ENCODE peak calls at places on chromosomes 12 and 14, in five cellular contexts. D is pancreas; I is spleen; T is omental fat pad; K is activated CD8-positive, alpha-beta T cell treated with anti-CD3 and anti-CD28 coated beads for 36 hours. G is an unnamed sample.

GRCh38 chr14:79658224-79658623 is 553.1 kb downstream of the DIO2 start:
- DNase-seq in D (no peak), K (no peak), T (no peak), I (no peak), G (no peak)

GRCh38 chr12:39173689-39174088 is 268.3 kb upstream of the CPNE8 start:
- DNase-seq in T (no peak), K (no peak), D (no peak), I (no peak), G (no peak)

GRCh38 chr14:67566908-67567307 is 33.2 kb downstream of the PIGH start:
- DNase-seq in I (peak), D (no peak), T (no peak), K (no peak), G (no peak)

GRCh38 chr14:56782701-56783100 is 27.6 kb downstream of the OTX2 start:
- DNase-seq in D (no peak), K (no peak), I (no peak), T (no peak), G (no peak)

GRCh38 chr12:57216014-57216891 is at the start of gene NXPH4:
- DNase-seq in D (peak), T (no peak), K (peak), I (peak), G (peak)

GRCh38 chr12:49543221-49543913 is 4.5 kb downstream of the KCNH3 start:
- DNase-seq in I (peak), D (no peak), K (no peak), T (no peak), G (no peak)

GRCh38 chr14:51219473-51220448 is 20.3 kb upstream of the TMX1 start:
- DNase-seq in D (no peak), I (no peak), K (peak), T (no peak), G (peak)

GRCh38 chr14:74955229-74955999 is at the start of gene PGF:
- DNase-seq in D (peak), K (peak), T (no peak), I (peak), G (no peak)

GRCh38 chr14:89307409-89307808 is 109.6 kb downstream of the FOXN3 start:
- DNase-seq in D (no peak), T (no peak), K (no peak), I (no peak), G (peak)

GRCh38 chr14:49497725-49498348 is 88.3 kb downstream of the RPS29 start:
- DNase-seq in I (no peak), T (no peak), D (no peak), K (peak), G (peak)

GRCh38 chr12:96120359-96121100 is 73.6 kb upstream of the ELK3 start:
- DNase-seq in T (no peak), K (no peak), I (no peak), D (no peak), G (no peak)

GRCh38 chr12:4908694-4909396 is 860 bp upstream of the KCNA1 start:
- DNase-seq in D (no peak), T (no peak), I (no peak), K (peak), G (no peak)

GRCh38 chr14:43119672-43120071 is 1387.4 kb downstream of the FSCB start:
- DNase-seq in I (no peak), D (no peak), K (no peak), T (no peak), G (no peak)

GRCh38 chr12:6533653-6534157 is 612 bp upstream of the GAPDH start:
- DNase-seq in K (peak), D (peak), I (peak), T (no peak), G (peak)

DNA sequence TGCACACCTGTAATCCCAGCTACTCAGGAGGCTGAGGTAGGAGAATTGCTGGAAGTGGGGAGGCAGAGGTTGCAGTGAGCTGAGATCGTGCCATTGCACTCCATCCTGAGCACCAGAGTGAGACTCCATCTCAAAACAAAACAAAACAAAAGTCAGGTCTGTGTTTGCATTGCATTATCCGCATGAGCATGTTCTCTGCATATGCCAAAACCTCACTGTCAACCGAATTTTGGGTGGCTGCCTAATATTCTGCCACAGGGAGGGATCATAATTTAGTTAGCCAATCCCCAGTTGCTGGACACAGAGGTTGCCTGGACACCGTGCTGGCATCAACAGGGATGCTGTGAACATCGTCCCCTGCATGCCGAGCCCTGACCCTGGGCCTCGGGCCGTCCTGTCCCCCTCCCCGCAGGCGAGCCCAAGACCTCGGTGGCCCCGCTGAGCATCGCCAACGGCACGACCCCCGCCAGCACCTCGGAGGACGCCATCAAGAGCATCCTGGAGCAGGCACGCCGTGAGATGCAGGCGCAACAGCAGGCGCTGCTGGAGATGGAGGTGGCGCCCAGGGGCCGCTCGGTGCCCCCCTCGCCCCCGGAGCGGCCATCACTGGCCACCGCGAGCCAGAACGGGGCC is 49.2 kb downstream of the PHETA1 start:
- DNase-seq in K (no peak), D (no peak), T (no peak), I (no peak), G (no peak)
- TF ChIP-seq CTCF in K (no peak), D (no peak), T (no peak), I (no peak), G (no peak)

DNA sequence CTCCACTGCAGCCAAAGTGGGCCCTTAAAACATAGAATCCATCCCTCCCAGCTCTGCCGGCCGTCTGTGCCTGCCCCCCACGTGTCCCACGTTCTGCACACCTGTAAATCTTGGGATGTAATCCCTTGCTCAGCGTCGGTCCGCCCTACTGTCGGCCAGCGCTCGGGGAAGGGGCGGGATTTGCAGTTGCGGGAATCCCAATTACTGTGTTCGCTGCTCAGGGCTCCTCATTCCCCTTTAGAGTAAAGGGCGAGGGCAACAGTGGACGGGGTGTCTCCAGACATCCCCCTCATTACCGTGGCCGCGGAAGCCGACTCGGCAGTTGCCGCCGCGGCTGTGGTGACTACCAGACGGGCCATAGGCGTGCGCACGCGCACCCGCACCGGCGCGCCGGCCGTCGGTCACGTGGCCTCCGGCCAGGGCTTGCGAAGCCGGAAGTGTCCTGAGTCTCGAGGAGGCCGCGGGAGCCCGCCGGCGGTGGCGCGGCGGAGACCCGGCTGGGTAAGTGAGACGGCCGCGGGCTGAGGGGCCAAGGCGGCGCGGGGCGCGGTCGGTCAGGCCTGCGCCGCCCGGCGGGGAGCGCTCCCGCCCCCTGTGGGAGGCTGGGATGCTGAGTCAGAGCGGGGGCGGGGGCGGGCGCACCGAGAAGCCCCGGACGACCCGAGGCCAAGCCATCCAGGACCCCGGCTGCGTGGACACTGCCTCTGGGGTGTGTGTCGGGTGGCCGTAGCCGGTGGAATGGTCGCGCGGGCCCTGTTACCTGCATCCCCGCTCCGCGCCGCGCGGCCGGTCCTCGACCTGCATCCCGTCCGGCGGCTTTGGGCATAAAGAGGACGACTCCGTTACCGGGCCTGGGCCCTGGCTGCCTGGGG is at the start of gene TBK1:
- DNase-seq in D (peak), I (peak), K (peak), T (peak), G (peak)
- TF ChIP-seq CTCF in D (peak), I (peak), K (no peak), T (no peak), G (no peak)

GRCh38 chr12:120965125-120965524 is 13.2 kb upstream of the HNF1A start:
- DNase-seq in T (no peak), I (no peak), D (no peak), K (no peak), G (no peak)

GRCh38 chr12:120960657-120961056 is 17.7 kb upstream of the HNF1A start:
- DNase-seq in I (no peak), K (peak), D (no peak), T (no peak), G (no peak)

GRCh38 chr12:120961604-120962486 is 16.5 kb upstream of the HNF1A start:
- DNase-seq in T (no peak), K (no peak), I (no peak), D (peak), G (no peak)

GRCh38 chr12:120964298-120964697 is 14.0 kb upstream of the HNF1A start:
- DNase-seq in I (no peak), D (no peak), K (no peak), T (no peak), G (no peak)

DNA sequence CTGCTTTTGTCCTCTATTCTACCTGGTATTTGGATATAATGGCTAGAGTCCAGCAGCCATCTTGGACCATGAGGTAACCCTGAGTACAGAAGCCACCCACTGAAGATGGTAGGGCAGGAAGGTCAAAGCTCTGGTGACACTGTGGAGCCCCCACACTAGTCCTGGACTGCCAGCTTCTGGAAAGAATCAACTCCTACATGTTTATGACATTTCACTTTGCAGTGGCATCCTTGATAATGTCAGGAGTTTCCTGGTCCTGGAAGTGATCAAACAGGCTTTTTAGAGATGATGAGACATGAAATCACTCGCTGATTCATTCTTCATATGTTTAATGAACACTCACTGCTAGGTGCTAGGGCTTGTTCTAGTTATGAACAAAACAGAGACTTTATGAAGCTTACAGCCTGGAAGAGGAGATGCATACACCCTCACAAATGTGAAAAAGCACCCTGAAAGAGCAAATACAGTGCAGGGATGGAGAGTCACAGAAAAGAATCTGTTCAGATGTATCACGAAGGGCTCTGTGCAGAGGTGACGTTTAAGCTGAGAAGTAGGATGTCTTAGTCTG is 15.8 kb upstream of the HNF1A start:
- DNase-seq in T (no peak), K (peak), I (no peak), D (no peak), G (no peak)
- TF ChIP-seq CTCF in T (no peak), K (no peak), I (no peak), D (no peak), G (no peak)

GRCh38 chr12:52171950-52172512 is 19.8 kb downstream of the KRT80 start:
- DNase-seq in I (no peak), K (peak), D (peak), T (no peak), G (no peak)
- TF ChIP-seq CTCF in I (no peak), K (peak), D (peak), T (no peak), G (peak)

GRCh38 chr14:84927096-84927910 is 602.6 kb upstream of the FLRT2 start:
- DNase-seq in K (no peak), I (no peak), D (no peak), T (no peak), G (no peak)
- TF ChIP-seq CTCF in K (no peak), I (no peak), D (no peak), T (no peak), G (no peak)

DNA sequence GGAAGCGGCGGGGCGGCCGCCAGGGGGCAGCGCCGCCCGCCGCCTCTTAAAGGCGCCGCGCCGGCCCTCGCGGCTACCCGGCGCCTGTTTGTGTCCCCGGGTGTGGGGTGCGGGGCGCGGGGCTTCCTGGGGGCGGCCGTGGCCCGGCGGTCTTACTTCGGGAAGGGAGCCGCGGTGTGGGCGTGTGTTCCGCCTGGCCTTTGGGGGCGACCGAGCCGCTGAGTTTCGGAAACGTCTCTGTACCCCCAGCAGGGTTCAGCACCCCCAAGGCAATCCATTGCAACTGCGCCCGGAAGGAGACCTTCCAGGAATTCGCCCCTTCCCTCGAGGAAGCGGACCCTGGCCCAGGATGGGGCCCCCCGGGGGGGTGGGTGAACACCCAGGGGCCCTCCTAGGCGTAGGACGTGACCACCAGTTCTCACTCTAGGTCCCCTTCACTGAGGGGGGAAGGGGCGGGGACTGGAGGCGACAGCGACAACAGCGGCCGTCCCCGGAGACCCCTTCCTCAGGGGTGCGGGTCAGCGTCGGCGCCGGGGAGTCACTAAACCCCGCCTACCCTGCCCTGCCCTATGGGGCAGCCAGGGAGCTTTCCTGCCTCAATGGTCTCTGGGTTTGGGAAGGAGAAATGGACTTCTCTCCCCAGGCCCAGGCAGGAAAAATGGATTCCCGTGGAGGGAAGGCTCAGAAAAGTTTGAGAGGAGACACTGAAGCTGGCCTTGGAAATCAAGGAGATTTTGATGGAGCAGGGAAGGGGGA is at the start of gene ITPK1:
- DNase-seq in I (peak), K (peak), D (peak), T (no peak), G (peak)
- TF ChIP-seq CTCF in I (no peak), K (peak), D (no peak), T (no peak), G (peak)

G was measured in OCI-LY7.